ENCODE peak calls at places on chromosomes 12 and 14, in eight cellular contexts. S, Q, T, N, Y, A, L and I are unnamed samples.

GRCh38 chr12:101181776-101182175 is 28.3 kb downstream of the SLC5A8 start:
- DNase-seq in S (no peak), Q (peak; percentile 83), T (no peak), N (no peak), Y (no peak), A (no peak), L (no peak), I (no peak)

GRCh38 chr12:54830199-54830598 is 24.1 kb upstream of the MUCL1 start:
- DNase-seq in S (no peak), Q (no peak), T (no peak), N (no peak), Y (no peak), A (no peak), L (no peak), I (no peak)

GRCh38 chr14:101933209-101933608 is 31.2 kb upstream of the DYNC1H1 start:
- DNase-seq in S (no peak), Q (no peak), T (no peak), N (no peak), Y (no peak), A (no peak), L (peak; percentile 68), I (no peak)

GRCh38 chr14:99174081-99174851 is 97.7 kb downstream of the BCL11B start:
- DNase-seq in S (no peak), Q (no peak), T (no peak), N (no peak), Y (no peak), A (no peak), L (no peak), I (peak; percentile 74)

GRCh38 chr12:103503546-103504480 is 8.0 kb upstream of the C12orf42 start:
- DNase-seq in S (no peak), Q (no peak), T (no peak), N (peak; percentile 71), Y (no peak), A (no peak), L (peak; percentile 88), I (no peak)

GRCh38 chr14:83556746-83557460 is 1973.0 kb upstream of the FLRT2 start:
- DNase-seq in S (peak; percentile 50), Q (no peak), T (no peak), N (no peak), Y (no peak), A (peak; percentile 78), L (no peak), I (no peak)

GRCh38 chr12:27434673-27435565 is 11.6 kb upstream of the SMCO2 start:
- DNase-seq in S (no peak), Q (no peak), T (peak; percentile 10), N (no peak), Y (no peak), A (peak; percentile 54), L (no peak), I (no peak)

GRCh38 chr14:73462078-73462715 is 3.9 kb upstream of the NUMB start:
- DNase-seq in S (no peak), Q (peak; percentile 63), T (no peak), N (no peak), Y (peak; percentile 26), A (peak; percentile 66), L (no peak), I (no peak)

GRCh38 chr14:50804181-50804721 is 26.7 kb downstream of the NIN start:
- DNase-seq in S (no peak), Q (peak; percentile 85), T (no peak), N (no peak), Y (peak; percentile 37), A (peak; percentile 76), L (no peak), I (no peak)

GRCh38 chr14:23058654-23059504 is 1.6 kb upstream of the CDH24 start:
- DNase-seq in S (no peak), Q (no peak), T (no peak), N (no peak), Y (no peak), A (peak; percentile 16), L (no peak), I (no peak)

GRCh38 chr12:101793401-101793800 is 37.4 kb downstream of the GNPTAB start:
- DNase-seq in S (no peak), Q (peak; percentile 60), T (no peak), N (no peak), Y (no peak), A (peak; percentile 51), L (no peak), I (no peak)

GRCh38 chr14:103104654-103105511 is 10.4 kb downstream of the EXOC3L4 start:
- DNase-seq in S (no peak), Q (peak; percentile 58), T (peak; percentile 68), N (peak; percentile 76), Y (peak; percentile 77), A (peak; percentile 68), L (peak; percentile 94), I (peak; percentile 89)

GRCh38 chr14:88551094-88551870 is 3.5 kb downstream of the PTPN21 start:
- DNase-seq in S (peak; percentile 63), Q (peak; percentile 84), T (peak; percentile 85), N (peak; percentile 77), Y (peak; percentile 83), A (peak; percentile 95), L (peak; percentile 86), I (peak; percentile 92)
- TF ChIP-seq CTCF in S (peak; percentile 39), Q (peak; percentile 38), T (no peak), N (no peak), Y (peak; percentile 33), A (peak; percentile 36), L (no peak), I (peak; percentile 57)

GRCh38 chr12:99618657-99619056 is 28.9 kb upstream of the GARIN6 start:
- DNase-seq in S (no peak), Q (peak; percentile 15), T (no peak), N (no peak), Y (no peak), A (peak; percentile 0), L (no peak), I (no peak)

GRCh38 chr12:99620159-99620479 is 27.4 kb upstream of the GARIN6 start:
- DNase-seq in S (no peak), Q (no peak), T (no peak), N (no peak), Y (no peak), A (no peak), L (no peak), I (no peak)

DNA sequence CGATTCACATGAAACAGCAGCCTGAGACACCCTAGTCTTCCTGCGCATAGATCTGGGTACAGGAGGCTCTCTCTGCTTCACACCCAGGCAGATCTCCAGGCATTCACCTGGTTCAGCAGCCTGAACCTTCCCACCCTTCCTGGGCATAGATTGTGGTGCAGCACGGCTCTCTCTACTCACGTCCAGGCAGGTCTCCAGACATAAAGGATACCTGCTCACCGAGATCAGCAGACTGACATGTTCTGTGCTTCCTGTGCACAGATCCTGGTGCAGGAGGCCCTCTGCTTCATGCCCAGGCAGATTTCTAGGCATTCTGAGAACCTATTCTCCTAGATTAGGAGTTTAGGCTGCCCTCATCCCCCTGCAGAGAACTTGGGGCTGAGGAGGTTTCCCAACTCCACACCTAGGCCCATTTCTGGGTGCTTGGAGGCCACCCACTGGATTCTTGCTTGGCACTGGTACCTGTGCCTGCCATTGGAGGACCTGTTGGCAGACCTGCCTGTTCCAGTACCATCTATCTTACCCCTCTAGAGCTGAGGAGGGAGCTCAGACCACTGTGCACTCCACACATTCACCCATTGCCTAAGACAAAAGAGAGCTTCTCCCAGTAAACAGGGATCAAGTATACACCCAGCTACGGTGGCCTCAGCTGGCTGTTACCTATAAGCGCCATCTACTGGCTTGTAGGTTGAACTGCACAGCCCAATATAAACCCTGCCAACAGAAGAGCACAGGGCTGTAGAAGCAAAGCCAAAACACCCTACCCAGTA is 28.0 kb upstream of the GARIN6 start:
- DNase-seq in S (peak; percentile 6), Q (peak; percentile 36), T (no peak), N (no peak), Y (no peak), A (no peak), L (no peak), I (no peak)
- TF ChIP-seq CTCF in S (peak; percentile 72), Q (peak; percentile 71), T (no peak), N (peak; percentile 72), Y (no peak), A (peak; percentile 46), L (no peak), I (peak; percentile 59)

DNA sequence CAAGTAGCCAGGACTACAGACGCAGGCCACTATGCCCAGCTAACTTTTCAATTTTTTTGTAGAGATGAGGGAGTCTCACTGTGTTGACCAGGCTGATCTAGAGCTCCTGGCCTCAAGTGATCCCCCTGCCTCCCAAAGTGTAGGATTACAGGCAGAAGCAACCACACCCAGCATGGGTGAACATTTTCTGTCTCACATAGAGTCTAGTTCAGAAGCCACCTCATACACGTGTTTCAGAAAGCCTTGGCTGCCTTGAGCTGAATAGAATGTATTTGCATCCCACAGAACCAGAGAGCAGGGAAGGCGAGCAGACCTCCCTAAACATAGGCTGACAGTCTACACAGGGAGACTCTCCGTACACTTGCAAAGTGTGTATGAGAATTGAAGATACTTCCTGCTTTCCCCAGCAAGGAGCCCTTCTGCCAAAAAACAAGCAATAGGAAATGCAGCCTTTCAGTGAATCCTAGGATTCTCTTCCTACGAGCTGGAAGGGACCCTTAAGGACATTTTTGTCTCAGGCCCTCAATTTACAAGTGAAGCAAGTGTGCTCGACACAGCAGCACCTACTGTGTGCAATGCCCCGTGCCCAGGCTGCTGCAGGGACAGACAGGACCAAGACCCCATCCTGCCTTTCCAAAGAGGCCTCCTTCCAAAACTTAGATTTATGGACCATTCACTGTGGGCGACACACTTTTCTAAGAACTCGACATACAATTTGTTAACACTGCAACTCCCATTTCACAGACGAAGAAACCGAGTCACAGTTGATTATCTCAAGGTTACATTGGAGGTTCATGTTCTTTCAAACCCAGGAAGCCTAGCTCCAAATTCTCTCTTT is 11.2 kb downstream of the NUAK1 start:
- DNase-seq in S (no peak), Q (peak; percentile 38), T (no peak), N (no peak), Y (no peak), A (peak; percentile 27), L (no peak), I (no peak)
- TF ChIP-seq CTCF in S (peak; percentile 12), Q (peak; percentile 19), T (no peak), N (no peak), Y (no peak), A (no peak), L (no peak), I (no peak)

DNA sequence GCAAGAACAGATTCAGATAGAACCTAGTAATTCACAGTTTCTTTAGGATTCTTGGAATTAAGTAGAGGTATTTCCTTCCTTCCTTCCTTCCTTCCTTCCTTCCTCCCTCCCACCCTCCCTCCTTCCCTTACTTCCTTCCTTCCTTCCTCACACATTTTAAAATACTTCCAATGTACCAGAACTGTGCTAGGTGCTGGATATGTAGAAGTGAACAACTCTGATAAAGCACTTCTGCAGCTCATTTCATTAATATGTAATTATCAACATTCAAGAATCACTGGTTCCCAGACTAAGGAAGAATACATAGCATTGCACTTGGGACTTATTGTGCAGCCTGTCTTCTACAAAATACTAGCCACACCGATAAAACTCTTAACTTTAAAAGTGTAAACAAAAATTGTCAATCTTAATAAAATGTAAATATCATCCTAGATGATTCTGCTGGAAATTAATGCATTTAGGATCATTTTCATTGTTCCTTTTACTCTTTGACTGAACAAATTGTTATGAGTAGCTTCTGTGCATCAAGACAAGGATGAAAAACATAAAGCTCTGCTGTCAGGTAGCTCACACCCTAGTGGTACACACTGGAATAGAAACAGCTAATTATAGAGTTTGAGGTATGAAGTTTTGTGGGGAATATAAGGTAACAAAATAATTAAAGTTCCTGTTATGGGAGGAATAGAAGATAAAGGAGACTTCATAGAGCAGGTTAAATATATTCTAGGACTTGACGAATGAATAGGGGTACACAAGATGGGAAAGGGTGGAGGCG is 99.9 kb upstream of the MYF6 start:
- DNase-seq in S (no peak), Q (no peak), T (no peak), N (no peak), Y (no peak), A (no peak), L (no peak), I (no peak)
- TF ChIP-seq CTCF in S (peak; percentile 15), Q (no peak), T (peak; percentile 27), N (peak; percentile 31), Y (no peak), A (peak; percentile 5), L (no peak), I (no peak)